ENCODE peak calls at places on chromosomes 7 and 10, in eight cellular contexts. One of them, this sample, is unnamed.
A peak's percentile ranks its signal among the peaks of the same experiment; 100 is the strongest.

GRCh38 chr10:129405389-129405788 is 61.7 kb upstream of the MGMT start:
- DNase-seq in glutamatergic neuron: no peak
- DNase-seq in RWPE2: no peak
- DNase-seq in type B pancreatic cell: no peak
- DNase-seq in activated B cell treated with CpG ODN at 0.5 μM for 24 hours: no peak
- DNase-seq in neural crest cell: no peak
- DNase-seq in RWPE1: no peak
- DNase-seq in A549: no peak
- DNase-seq in this sample: no peak

GRCh38 chr10:1198453-1199344 is 142.5 kb downstream of the WDR37 start:
- DNase-seq in activated B cell treated with CpG ODN at 0.5 μM for 24 hours: no peak
- DNase-seq in type B pancreatic cell: no peak
- DNase-seq in A549: no peak
- DNase-seq in glutamatergic neuron: no peak
- DNase-seq in neural crest cell: no peak
- DNase-seq in RWPE2: no peak
- DNase-seq in RWPE1: no peak
- DNase-seq in this sample: no peak

GRCh38 chr7:2776353-2776752 is 67.8 kb downstream of the GNA12 start:
- DNase-seq in activated B cell treated with CpG ODN at 0.5 μM for 24 hours: no peak
- DNase-seq in A549: no peak
- DNase-seq in RWPE1: no peak
- DNase-seq in neural crest cell: no peak
- DNase-seq in RWPE2: no peak
- DNase-seq in type B pancreatic cell: no peak
- DNase-seq in glutamatergic neuron: no peak
- DNase-seq in this sample: no peak

GRCh38 chr7:43844257-43844656 is 25.1 kb downstream of the MRPS24 start:
- DNase-seq in type B pancreatic cell: no peak
- DNase-seq in neural crest cell: no peak
- DNase-seq in activated B cell treated with CpG ODN at 0.5 μM for 24 hours: no peak
- DNase-seq in RWPE2: no peak
- DNase-seq in glutamatergic neuron: no peak
- DNase-seq in A549: no peak
- DNase-seq in RWPE1: no peak
- DNase-seq in this sample: no peak

GRCh38 chr7:129827467-129827990 is 125.2 kb downstream of the UBE2H start:
- DNase-seq in activated B cell treated with CpG ODN at 0.5 μM for 24 hours: no peak
- DNase-seq in RWPE2: no peak
- DNase-seq in RWPE1: no peak
- DNase-seq in neural crest cell: no peak
- DNase-seq in glutamatergic neuron: no peak
- DNase-seq in A549: no peak
- DNase-seq in type B pancreatic cell: no peak
- DNase-seq in this sample: no peak

GRCh38 chr10:69067189-69067588 is 20.7 kb upstream of the SRGN start:
- DNase-seq in RWPE1: no peak
- DNase-seq in type B pancreatic cell: no peak
- DNase-seq in activated B cell treated with CpG ODN at 0.5 μM for 24 hours: no peak
- DNase-seq in A549: no peak
- DNase-seq in RWPE2: no peak
- DNase-seq in neural crest cell: no peak
- DNase-seq in glutamatergic neuron: no peak
- DNase-seq in this sample: no peak

GRCh38 chr7:47435889-47436312 is 146.0 kb downstream of the TNS3 start:
- DNase-seq in RWPE1: peak; percentile 68
- DNase-seq in glutamatergic neuron: peak; percentile 58
- DNase-seq in RWPE2: no peak
- DNase-seq in neural crest cell: peak; percentile 48
- DNase-seq in A549: peak; percentile 62
- DNase-seq in type B pancreatic cell: no peak
- DNase-seq in activated B cell treated with CpG ODN at 0.5 μM for 24 hours: no peak
- DNase-seq in this sample: no peak

GRCh38 chr7:34219153-34219552 is 313.8 kb downstream of the BMPER start:
- DNase-seq in type B pancreatic cell: no peak
- DNase-seq in activated B cell treated with CpG ODN at 0.5 μM for 24 hours: no peak
- DNase-seq in RWPE1: no peak
- DNase-seq in glutamatergic neuron: no peak
- DNase-seq in RWPE2: no peak
- DNase-seq in neural crest cell: no peak
- DNase-seq in A549: no peak
- DNase-seq in this sample: no peak

GRCh38 chr10:21173964-21174669 is 277.0 kb upstream of the NEBL start:
- DNase-seq in A549: peak; percentile 66
- DNase-seq in glutamatergic neuron: peak; percentile 57
- DNase-seq in RWPE1: peak; percentile 60
- DNase-seq in type B pancreatic cell: peak; percentile 78
- DNase-seq in neural crest cell: peak; percentile 33
- DNase-seq in RWPE2: peak; percentile 79
- DNase-seq in activated B cell treated with CpG ODN at 0.5 μM for 24 hours: no peak
- DNase-seq in this sample: peak; percentile 67

GRCh38 chr10:117360994-117361667 is 14.1 kb downstream of the PDZD8 start:
- DNase-seq in type B pancreatic cell: no peak
- DNase-seq in neural crest cell: no peak
- DNase-seq in glutamatergic neuron: no peak
- DNase-seq in RWPE2: no peak
- DNase-seq in A549: no peak
- DNase-seq in activated B cell treated with CpG ODN at 0.5 μM for 24 hours: no peak
- DNase-seq in RWPE1: no peak
- DNase-seq in this sample: no peak

GRCh38 chr10:87695074-87695473 is 35.4 kb downstream of the PAPSS2 start:
- DNase-seq in neural crest cell: no peak
- DNase-seq in RWPE1: no peak
- DNase-seq in RWPE2: no peak
- DNase-seq in activated B cell treated with CpG ODN at 0.5 μM for 24 hours: no peak
- DNase-seq in glutamatergic neuron: no peak
- DNase-seq in type B pancreatic cell: no peak
- DNase-seq in A549: no peak
- DNase-seq in this sample: no peak

GRCh38 chr10:125060851-125061556 is 99.4 kb downstream of the CTBP2 start:
- DNase-seq in type B pancreatic cell: peak; percentile 81
- DNase-seq in glutamatergic neuron: peak; percentile 86
- DNase-seq in RWPE1: peak; percentile 72
- DNase-seq in activated B cell treated with CpG ODN at 0.5 μM for 24 hours: no peak
- DNase-seq in RWPE2: no peak
- DNase-seq in A549: peak; percentile 64
- DNase-seq in neural crest cell: peak; percentile 67
- DNase-seq in this sample: peak; percentile 46

GRCh38 chr7:25456467-25457171 is 228.3 kb upstream of the NPVF start:
- DNase-seq in A549: no peak
- DNase-seq in activated B cell treated with CpG ODN at 0.5 μM for 24 hours: no peak
- DNase-seq in neural crest cell: no peak
- DNase-seq in glutamatergic neuron: no peak
- DNase-seq in RWPE1: no peak
- DNase-seq in RWPE2: no peak
- DNase-seq in type B pancreatic cell: no peak
- DNase-seq in this sample: no peak

GRCh38 chr10:79155301-79156081 is 86.7 kb downstream of the ZMIZ1 start:
- DNase-seq in activated B cell treated with CpG ODN at 0.5 μM for 24 hours: no peak
- DNase-seq in RWPE1: no peak
- DNase-seq in neural crest cell: no peak
- DNase-seq in A549: no peak
- DNase-seq in glutamatergic neuron: no peak
- DNase-seq in RWPE2: no peak
- DNase-seq in type B pancreatic cell: no peak
- DNase-seq in this sample: no peak

GRCh38 chr7:132778761-132779160 is 202.5 kb upstream of the PLXNA4 start:
- DNase-seq in RWPE2: no peak
- DNase-seq in A549: no peak
- DNase-seq in neural crest cell: no peak
- DNase-seq in type B pancreatic cell: no peak
- DNase-seq in activated B cell treated with CpG ODN at 0.5 μM for 24 hours: no peak
- DNase-seq in RWPE1: no peak
- DNase-seq in glutamatergic neuron: no peak
- DNase-seq in this sample: no peak

DNA sequence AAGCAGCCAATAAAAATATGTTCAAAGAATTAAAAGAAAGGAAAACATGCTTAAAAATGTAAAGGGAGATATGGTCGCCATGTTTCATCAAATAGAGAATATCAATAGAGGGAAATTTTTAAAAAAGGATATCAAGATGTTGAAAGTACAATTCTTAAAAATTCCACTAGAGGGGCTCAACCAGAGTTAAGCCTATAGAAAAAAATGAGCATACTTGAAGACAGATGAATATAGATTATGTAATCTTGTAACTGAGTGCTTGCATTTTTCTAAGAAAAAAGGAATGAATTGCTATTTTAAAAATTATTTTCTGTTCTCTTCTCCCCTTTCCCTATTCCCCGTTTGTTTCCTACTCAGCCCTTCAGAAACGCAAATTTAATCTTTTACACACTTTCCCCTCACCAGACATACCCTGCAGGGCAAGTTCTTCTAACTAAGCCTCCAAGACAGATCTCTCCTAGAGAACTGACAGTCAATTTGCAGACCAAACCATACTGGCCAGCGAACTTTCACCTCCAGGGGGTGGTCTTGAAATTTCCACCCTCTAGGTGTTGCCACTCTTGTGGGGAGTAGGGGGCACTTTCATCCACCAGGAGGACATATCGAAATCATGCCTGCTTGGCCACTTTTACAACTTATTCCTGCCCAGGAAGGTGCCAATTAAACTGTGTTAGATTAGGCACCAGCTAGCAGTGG is 67.7 kb downstream of the NSUN6 start:
- DNase-seq in glutamatergic neuron: no peak
- DNase-seq in activated B cell treated with CpG ODN at 0.5 μM for 24 hours: no peak
- DNase-seq in type B pancreatic cell: no peak
- DNase-seq in RWPE1: no peak
- DNase-seq in RWPE2: no peak
- DNase-seq in A549: no peak
- DNase-seq in neural crest cell: no peak
- DNase-seq in this sample: no peak
- TF ChIP-seq CTCF in glutamatergic neuron: peak; percentile 48
- TF ChIP-seq CTCF in activated B cell treated with CpG ODN at 0.5 μM for 24 hours: no peak
- TF ChIP-seq CTCF in type B pancreatic cell: peak; percentile 60
- TF ChIP-seq CTCF in RWPE1: peak; percentile 16
- TF ChIP-seq CTCF in RWPE2: peak; percentile 44
- TF ChIP-seq CTCF in A549: peak; percentile 27
- TF ChIP-seq CTCF in neural crest cell: peak; percentile 57
- TF ChIP-seq CTCF in this sample: peak; percentile 32

DNA sequence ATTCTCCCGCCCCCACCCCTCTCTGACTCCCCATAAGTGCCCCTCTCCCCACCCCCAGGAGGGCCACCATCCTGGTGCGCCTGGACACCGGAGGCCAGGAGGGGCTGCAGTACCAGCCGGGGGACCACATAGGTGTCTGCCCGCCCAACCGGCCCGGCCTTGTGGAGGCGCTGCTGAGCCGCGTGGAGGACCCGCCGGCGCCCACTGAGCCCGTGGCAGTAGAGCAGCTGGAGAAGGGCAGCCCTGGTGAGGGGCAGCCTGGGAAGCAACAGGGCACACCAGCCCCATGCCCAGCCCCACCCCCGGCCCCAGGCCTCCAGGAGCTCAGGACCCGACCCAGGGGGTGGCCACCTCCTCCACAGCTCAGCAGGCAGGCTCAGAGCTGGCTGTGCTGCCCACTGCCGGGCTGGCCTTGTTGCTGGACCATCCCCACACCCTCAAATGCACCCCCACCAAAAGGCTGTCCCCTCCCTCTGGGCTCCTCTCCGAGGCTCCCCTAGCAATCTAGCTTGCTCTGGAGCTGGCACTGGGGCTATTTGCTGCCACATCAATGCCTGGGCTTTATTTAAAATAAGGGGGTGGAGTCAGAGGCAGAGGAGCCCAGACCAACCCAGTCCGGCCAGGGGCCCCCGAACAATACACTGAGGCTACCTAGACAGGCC is 14.8 kb downstream of the ATG9B start:
- DNase-seq in RWPE2: no peak
- DNase-seq in type B pancreatic cell: no peak
- DNase-seq in RWPE1: no peak
- DNase-seq in A549: no peak
- DNase-seq in glutamatergic neuron: no peak
- DNase-seq in neural crest cell: no peak
- DNase-seq in activated B cell treated with CpG ODN at 0.5 μM for 24 hours: no peak
- DNase-seq in this sample: no peak
- TF ChIP-seq CTCF in RWPE2: no peak
- TF ChIP-seq CTCF in type B pancreatic cell: no peak
- TF ChIP-seq CTCF in RWPE1: no peak
- TF ChIP-seq CTCF in A549: no peak
- TF ChIP-seq CTCF in glutamatergic neuron: no peak
- TF ChIP-seq CTCF in neural crest cell: no peak
- TF ChIP-seq CTCF in activated B cell treated with CpG ODN at 0.5 μM for 24 hours: no peak
- TF ChIP-seq CTCF in this sample: no peak

DNA sequence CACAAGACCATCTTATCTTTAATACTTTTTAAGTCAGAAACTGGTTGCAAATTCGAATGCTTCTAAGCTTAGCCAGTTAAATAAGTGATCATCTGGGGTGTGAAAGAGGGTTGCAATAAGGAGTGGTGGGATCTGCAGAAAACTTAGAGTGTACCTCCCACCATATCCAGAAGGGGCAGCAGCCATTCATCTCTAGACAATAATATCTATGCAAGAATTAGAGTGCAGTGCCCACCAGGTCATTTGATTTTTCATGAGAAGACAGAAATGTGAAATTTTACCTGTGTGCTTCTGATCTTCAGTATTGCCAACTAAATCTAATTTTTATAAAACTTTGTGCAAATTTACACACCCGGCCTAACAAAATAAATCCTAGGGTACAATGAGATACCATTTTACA is 127.2 kb upstream of the SP4 start:
- DNase-seq in neural crest cell: no peak
- DNase-seq in A549: peak; percentile 16
- DNase-seq in type B pancreatic cell: no peak
- DNase-seq in glutamatergic neuron: no peak
- DNase-seq in RWPE1: peak; percentile 10
- DNase-seq in RWPE2: no peak
- DNase-seq in activated B cell treated with CpG ODN at 0.5 μM for 24 hours: no peak
- DNase-seq in this sample: no peak
- TF ChIP-seq CTCF in neural crest cell: peak; percentile 47
- TF ChIP-seq CTCF in A549: no peak
- TF ChIP-seq CTCF in type B pancreatic cell: peak; percentile 62
- TF ChIP-seq CTCF in glutamatergic neuron: peak; percentile 49
- TF ChIP-seq CTCF in RWPE1: peak; percentile 22
- TF ChIP-seq CTCF in RWPE2: peak; percentile 42
- TF ChIP-seq CTCF in activated B cell treated with CpG ODN at 0.5 μM for 24 hours: no peak
- TF ChIP-seq CTCF in this sample: peak; percentile 36

GRCh38 chr10:60446070-60446833 is 56.6 kb upstream of the ANK3 start:
- DNase-seq in RWPE1: no peak
- DNase-seq in type B pancreatic cell: no peak
- DNase-seq in activated B cell treated with CpG ODN at 0.5 μM for 24 hours: no peak
- DNase-seq in RWPE2: no peak
- DNase-seq in A549: no peak
- DNase-seq in glutamatergic neuron: no peak
- DNase-seq in neural crest cell: no peak
- DNase-seq in this sample: no peak

GRCh38 chr10:60441515-60441914 is 51.8 kb upstream of the ANK3 start:
- DNase-seq in RWPE2: no peak
- DNase-seq in A549: peak; percentile 14
- DNase-seq in RWPE1: peak; percentile 17
- DNase-seq in activated B cell treated with CpG ODN at 0.5 μM for 24 hours: no peak
- DNase-seq in neural crest cell: no peak
- DNase-seq in glutamatergic neuron: no peak
- DNase-seq in type B pancreatic cell: no peak
- DNase-seq in this sample: no peak

GRCh38 chr10:60446855-60447254 is 57.2 kb upstream of the ANK3 start:
- DNase-seq in activated B cell treated with CpG ODN at 0.5 μM for 24 hours: no peak
- DNase-seq in type B pancreatic cell: no peak
- DNase-seq in glutamatergic neuron: no peak
- DNase-seq in neural crest cell: no peak
- DNase-seq in RWPE1: no peak
- DNase-seq in A549: no peak
- DNase-seq in RWPE2: no peak
- DNase-seq in this sample: no peak

GRCh38 chr10:60448246-60448645 is 58.6 kb upstream of the ANK3 start:
- DNase-seq in type B pancreatic cell: no peak
- DNase-seq in neural crest cell: no peak
- DNase-seq in RWPE2: no peak
- DNase-seq in RWPE1: no peak
- DNase-seq in A549: no peak
- DNase-seq in glutamatergic neuron: no peak
- DNase-seq in activated B cell treated with CpG ODN at 0.5 μM for 24 hours: no peak
- DNase-seq in this sample: no peak

GRCh38 chr10:60444494-60445064 is 54.9 kb upstream of the ANK3 start:
- DNase-seq in activated B cell treated with CpG ODN at 0.5 μM for 24 hours: no peak
- DNase-seq in type B pancreatic cell: no peak
- DNase-seq in neural crest cell: no peak
- DNase-seq in RWPE1: no peak
- DNase-seq in glutamatergic neuron: no peak
- DNase-seq in A549: no peak
- DNase-seq in RWPE2: no peak
- DNase-seq in this sample: no peak
- TF ChIP-seq CTCF in activated B cell treated with CpG ODN at 0.5 μM for 24 hours: no peak
- TF ChIP-seq CTCF in type B pancreatic cell: peak; percentile 82
- TF ChIP-seq CTCF in neural crest cell: peak; percentile 77
- TF ChIP-seq CTCF in RWPE1: peak; percentile 69
- TF ChIP-seq CTCF in glutamatergic neuron: peak; percentile 58
- TF ChIP-seq CTCF in A549: peak; percentile 76
- TF ChIP-seq CTCF in RWPE2: peak; percentile 89
- TF ChIP-seq CTCF in this sample: peak; percentile 68

This sample was measured in progenitor cell of endocrine pancreas.